ENCODE peak calls at places on chromosomes 4 and X, in four cellular contexts. Y is neuronal stem cell, N is mesenchymal stem cell, Z is H1. C is an unnamed sample.

GRCh38 chr4:109977854-109978501 is 65.3 kb downstream of the EGF start:
- DNase-seq in N (peak), Y (no peak), Z (no peak), C (no peak)

GRCh38 chr4:19026281-19026680 is 1004.7 kb upstream of the LCORL start:
- DNase-seq in N (no peak), Z (no peak), Y (no peak), C (no peak)

GRCh38 chrX:16869393-16870094 is 618 bp downstream of the RBBP7 start:
- DNase-seq in Z (peak), Y (peak), N (peak), C (peak)

GRCh38 chr4:153204247-153205027 is at the start of gene TRIM2:
- DNase-seq in Z (peak), Y (no peak), N (peak), C (peak)

GRCh38 chrX:71017396-71017939 is 50.7 kb downstream of the SNX12 start:
- DNase-seq in Z (no peak), Y (no peak), N (no peak), C (no peak)

GRCh38 chr4:95129708-95130343 is 372.1 kb downstream of the BMPR1B start:
- DNase-seq in Y (no peak), Z (no peak), N (peak), C (no peak)

GRCh38 chr4:166169111-166169510 is 296.1 kb downstream of the TLL1 start:
- DNase-seq in Y (no peak), N (peak), Z (peak), C (peak)

GRCh38 chr4:59664771-59665170 is 1535.4 kb upstream of the ADGRL3 start:
- DNase-seq in Z (no peak), N (no peak), Y (no peak), C (no peak)

GRCh38 chr4:28354874-28355273 is 1494.2 kb downstream of the STIM2 start:
- DNase-seq in Z (no peak), N (no peak), Y (peak), C (no peak)

GRCh38 chrX:140229187-140229586 is 263.9 kb upstream of the CXorf66 start:
- DNase-seq in N (no peak), Z (no peak), Y (no peak), C (no peak)

GRCh38 chr4:26152051-26152450 is 168.8 kb upstream of the RBPJ start:
- DNase-seq in Y (no peak), N (no peak), Z (no peak), C (no peak)

GRCh38 chr4:26151615-26152014 is 169.2 kb upstream of the RBPJ start:
- DNase-seq in Z (no peak), N (no peak), Y (no peak), C (no peak)

GRCh38 chr4:26150948-26151347 is 169.9 kb upstream of the RBPJ start:
- DNase-seq in Z (no peak), N (peak), Y (no peak), C (no peak)

GRCh38 chr4:26145212-26145611 is 175.6 kb upstream of the RBPJ start:
- DNase-seq in Y (no peak), N (no peak), Z (no peak), C (no peak)

GRCh38 chr4:26148925-26149324 is 171.9 kb upstream of the RBPJ start:
- DNase-seq in Y (no peak), Z (no peak), N (no peak), C (no peak)
- H2BK15ac ChIP-seq in Y (no peak), Z (no peak), N (no peak), C (no peak)

DNA sequence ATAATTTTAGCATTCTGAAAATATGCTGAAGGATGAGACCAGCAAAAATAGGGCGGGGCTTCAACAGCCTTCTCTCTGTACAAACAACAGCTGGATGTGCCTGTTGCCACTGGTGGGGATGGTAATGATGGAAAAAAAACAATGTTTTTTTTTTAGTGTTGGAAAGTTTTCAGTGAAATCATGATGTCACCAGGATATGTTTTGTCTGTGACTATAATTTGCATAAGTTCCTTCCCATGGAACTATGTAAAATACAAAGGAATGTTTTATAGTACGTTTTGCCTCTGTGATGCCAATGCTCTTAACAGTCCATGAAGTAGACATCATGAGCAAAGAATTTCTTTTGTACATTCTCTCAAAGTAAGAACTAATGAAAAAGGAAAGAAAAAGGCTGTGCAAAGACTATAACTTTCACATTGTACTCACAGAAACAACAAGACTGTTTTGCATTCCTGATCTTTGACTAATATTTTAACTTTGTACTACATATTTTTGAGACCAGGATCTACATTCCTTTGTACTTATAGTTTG is 589.7 kb downstream of the SPRY1 start:
- DNase-seq in Z (no peak), N (peak), Y (no peak), C (no peak)
- H2BK12ac ChIP-seq in Z (no peak), N (no peak), Y (no peak), C (no peak)

DNA sequence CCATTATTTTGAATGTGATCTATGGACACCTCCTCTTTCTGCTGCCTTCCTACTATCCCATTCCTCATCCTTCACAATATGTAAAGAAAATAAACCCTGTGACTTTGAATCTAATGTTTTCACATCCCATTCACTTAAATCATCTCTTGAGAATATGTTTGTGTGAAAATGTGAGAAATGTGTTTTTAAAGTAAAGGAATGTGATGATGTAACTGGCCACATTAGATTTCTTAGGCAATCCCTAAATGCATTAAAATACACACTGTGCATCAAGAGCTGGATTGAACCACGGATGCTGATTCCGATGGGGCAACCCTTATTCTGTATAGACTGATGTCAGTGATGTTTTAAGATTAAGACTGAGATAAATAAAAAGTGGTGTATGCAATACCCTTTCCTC is 558.9 kb upstream of the TENM3 start:
- DNase-seq in N (no peak), Y (no peak), Z (no peak), C (no peak)
- H2BK15ac ChIP-seq in N (no peak), Y (no peak), Z (no peak), C (no peak)

GRCh38 chrX:40473460-40474204 is 107.1 kb upstream of the ATP6AP2 start:
- DNase-seq in Y (no peak), N (no peak), Z (no peak), C (no peak)
- H2BK12ac ChIP-seq in Y (no peak), N (peak), Z (no peak), C (no peak)

GRCh38 chrX:154490414-154491083 is at the start of gene SLC10A3:
- DNase-seq in Y (peak), Z (peak), N (peak), C (peak)
- H2BK15ac ChIP-seq in Y (no peak), Z (no peak), N (peak), C (no peak)